ENCODE peak calls at places on chromosomes 3 and 15, in seven cellular contexts. One of them, this sample, is unnamed.

GRCh38 chr3:113912551-113913246 is 35.1 kb upstream of the ZDHHC23 start:
- DNase-seq in right lobe of liver: no peak
- DNase-seq in uterus: peak; percentile 24
- DNase-seq in lower leg skin: no peak
- DNase-seq in Peyer's patch: no peak
- DNase-seq in esophagus squamous epithelium: no peak
- DNase-seq in adrenal gland: peak; percentile 39
- DNase-seq in this sample: no peak

GRCh38 chr15:92000709-92001108 is 147.2 kb downstream of the SLCO3A1 start:
- DNase-seq in uterus: no peak
- DNase-seq in right lobe of liver: no peak
- DNase-seq in Peyer's patch: no peak
- DNase-seq in esophagus squamous epithelium: no peak
- DNase-seq in lower leg skin: no peak
- DNase-seq in adrenal gland: no peak
- DNase-seq in this sample: no peak

GRCh38 chr3:52606373-52607085 is 70.1 kb downstream of the UQCC5 start:
- DNase-seq in esophagus squamous epithelium: no peak
- DNase-seq in adrenal gland: peak; percentile 32
- DNase-seq in lower leg skin: no peak
- DNase-seq in Peyer's patch: no peak
- DNase-seq in right lobe of liver: no peak
- DNase-seq in uterus: no peak
- DNase-seq in this sample: no peak

GRCh38 chr15:91476861-91477260 is 376.6 kb upstream of the SLCO3A1 start:
- DNase-seq in Peyer's patch: no peak
- DNase-seq in esophagus squamous epithelium: no peak
- DNase-seq in lower leg skin: no peak
- DNase-seq in adrenal gland: no peak
- DNase-seq in right lobe of liver: no peak
- DNase-seq in uterus: no peak
- DNase-seq in this sample: no peak

GRCh38 chr3:57158813-57159678 is 6.1 kb downstream of the IL17RD start:
- DNase-seq in right lobe of liver: no peak
- DNase-seq in esophagus squamous epithelium: no peak
- DNase-seq in lower leg skin: no peak
- DNase-seq in uterus: no peak
- DNase-seq in adrenal gland: no peak
- DNase-seq in Peyer's patch: no peak
- DNase-seq in this sample: no peak

GRCh38 chr3:47865192-47865591 is 62.3 kb downstream of the DHX30 start:
- DNase-seq in uterus: no peak
- DNase-seq in adrenal gland: no peak
- DNase-seq in Peyer's patch: no peak
- DNase-seq in right lobe of liver: no peak
- DNase-seq in esophagus squamous epithelium: no peak
- DNase-seq in lower leg skin: no peak
- DNase-seq in this sample: no peak

GRCh38 chr3:27675287-27675686 is 46.8 kb downstream of the EOMES start:
- DNase-seq in esophagus squamous epithelium: no peak
- DNase-seq in right lobe of liver: no peak
- DNase-seq in Peyer's patch: no peak
- DNase-seq in uterus: no peak
- DNase-seq in lower leg skin: no peak
- DNase-seq in adrenal gland: no peak
- DNase-seq in this sample: no peak

GRCh38 chr3:192889694-192890093 is 28.0 kb downstream of the MB21D2 start:
- DNase-seq in Peyer's patch: no peak
- DNase-seq in adrenal gland: no peak
- DNase-seq in esophagus squamous epithelium: no peak
- DNase-seq in lower leg skin: no peak
- DNase-seq in uterus: no peak
- DNase-seq in right lobe of liver: no peak
- DNase-seq in this sample: no peak

GRCh38 chr15:70493376-70493775 is 270.0 kb downstream of the UACA start:
- DNase-seq in Peyer's patch: no peak
- DNase-seq in lower leg skin: no peak
- DNase-seq in esophagus squamous epithelium: no peak
- DNase-seq in uterus: no peak
- DNase-seq in adrenal gland: no peak
- DNase-seq in right lobe of liver: no peak
- DNase-seq in this sample: no peak

GRCh38 chr3:171061749-171062148 is 35.2 kb upstream of the SLC2A2 start:
- DNase-seq in lower leg skin: no peak
- DNase-seq in right lobe of liver: no peak
- DNase-seq in Peyer's patch: no peak
- DNase-seq in adrenal gland: no peak
- DNase-seq in esophagus squamous epithelium: no peak
- DNase-seq in uterus: no peak
- DNase-seq in this sample: no peak

GRCh38 chr3:86990734-86991481 is at the start of gene VGLL3:
- DNase-seq in uterus: peak; percentile 81
- DNase-seq in esophagus squamous epithelium: no peak
- DNase-seq in adrenal gland: peak; percentile 33
- DNase-seq in Peyer's patch: peak; percentile 54
- DNase-seq in lower leg skin: peak; percentile 95
- DNase-seq in right lobe of liver: peak; percentile 60
- DNase-seq in this sample: no peak
- TF ChIP-seq POLR2A in uterus: peak; percentile 13
- TF ChIP-seq POLR2A in esophagus squamous epithelium: no peak
- TF ChIP-seq POLR2A in adrenal gland: no peak
- TF ChIP-seq POLR2A in Peyer's patch: no peak
- TF ChIP-seq POLR2A in lower leg skin: no peak
- TF ChIP-seq POLR2A in right lobe of liver: peak; percentile 17
- TF ChIP-seq POLR2A in this sample: no peak

GRCh38 chr3:154324919-154325318 is 632 bp upstream of the DHX36 start:
- DNase-seq in uterus: no peak
- DNase-seq in lower leg skin: no peak
- DNase-seq in Peyer's patch: no peak
- DNase-seq in right lobe of liver: no peak
- DNase-seq in adrenal gland: no peak
- DNase-seq in esophagus squamous epithelium: no peak
- DNase-seq in this sample: no peak

GRCh38 chr3:154327871-154328270 is 3.6 kb upstream of the DHX36 start:
- DNase-seq in lower leg skin: no peak
- DNase-seq in right lobe of liver: no peak
- DNase-seq in Peyer's patch: no peak
- DNase-seq in adrenal gland: no peak
- DNase-seq in uterus: no peak
- DNase-seq in esophagus squamous epithelium: no peak
- DNase-seq in this sample: no peak

DNA sequence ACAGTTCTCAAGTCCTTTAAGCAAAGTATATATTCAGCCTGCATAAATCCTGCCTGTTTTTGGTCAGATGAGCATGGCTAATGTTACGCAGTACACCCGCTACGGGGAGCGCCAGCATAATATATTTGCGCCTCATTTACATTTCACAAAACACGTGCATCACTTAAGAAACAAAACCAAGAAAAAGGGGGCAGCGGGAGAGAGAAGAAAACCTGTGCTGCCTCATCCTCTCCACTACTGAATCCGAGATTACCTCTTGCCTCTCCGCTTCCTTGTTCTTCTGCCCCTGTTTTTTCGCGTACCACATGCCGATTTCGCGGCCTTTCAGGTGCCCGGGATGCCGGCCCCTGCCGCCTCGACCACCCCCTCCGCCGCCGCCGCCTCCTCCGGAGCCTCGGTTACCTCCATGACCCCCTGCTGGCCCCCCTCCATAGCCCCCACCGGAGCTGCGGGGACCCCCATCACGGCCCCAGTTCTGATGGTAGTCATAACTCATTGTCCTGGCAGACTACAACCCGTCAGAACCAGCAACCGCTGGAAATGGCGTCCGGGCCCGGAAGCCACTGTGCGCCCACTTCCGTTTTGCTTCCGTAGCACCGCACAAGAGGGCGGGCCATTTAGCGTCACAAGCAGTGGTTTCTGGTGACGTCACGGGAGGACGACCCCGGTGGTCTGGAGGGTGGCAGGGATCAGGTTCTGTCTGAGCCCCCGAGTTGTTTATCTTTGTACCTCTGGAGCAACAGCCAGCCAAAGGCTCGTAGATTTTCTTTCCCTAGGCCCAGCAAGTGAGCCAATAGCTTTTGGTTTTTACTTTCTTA is at the start of gene DHX36:
- DNase-seq in esophagus squamous epithelium: peak; percentile 55
- DNase-seq in lower leg skin: peak; percentile 98
- DNase-seq in uterus: peak; percentile 90
- DNase-seq in Peyer's patch: peak; percentile 87
- DNase-seq in right lobe of liver: peak; percentile 89
- DNase-seq in adrenal gland: peak; percentile 88
- DNase-seq in this sample: no peak
- TF ChIP-seq POLR2A in esophagus squamous epithelium: no peak
- TF ChIP-seq POLR2A in lower leg skin: peak; percentile 37
- TF ChIP-seq POLR2A in uterus: no peak
- TF ChIP-seq POLR2A in Peyer's patch: peak; percentile 41
- TF ChIP-seq POLR2A in right lobe of liver: peak; percentile 65
- TF ChIP-seq POLR2A in adrenal gland: peak; percentile 58
- TF ChIP-seq POLR2A in this sample: no peak

DNA sequence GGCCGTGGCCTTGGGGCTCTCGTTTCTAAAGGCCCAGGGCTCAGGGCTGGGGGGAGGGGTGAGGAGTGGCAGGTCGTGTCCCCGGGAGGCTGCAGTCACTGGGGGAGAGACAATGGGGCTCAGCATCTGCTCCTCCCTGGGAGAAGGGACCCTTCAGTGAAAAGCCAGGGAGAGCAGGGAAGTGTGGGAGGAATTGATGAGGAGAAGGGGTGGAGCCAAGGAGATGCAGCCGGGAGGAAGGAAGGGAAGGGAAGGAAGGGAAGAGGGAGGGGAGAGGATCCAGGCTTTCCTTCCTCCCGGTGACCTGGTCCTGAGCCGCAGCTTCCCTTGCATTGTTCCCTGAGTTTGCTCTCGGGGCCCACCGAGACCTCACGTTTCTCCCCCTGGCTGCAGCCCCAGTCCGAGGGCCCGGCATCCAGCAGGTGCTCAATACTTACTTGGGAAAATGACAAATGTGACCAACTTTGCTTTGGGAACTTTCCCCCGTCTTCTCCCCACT is 1.4 kb upstream of the ZNF710 start:
- DNase-seq in lower leg skin: no peak
- DNase-seq in Peyer's patch: no peak
- DNase-seq in right lobe of liver: no peak
- DNase-seq in esophagus squamous epithelium: no peak
- DNase-seq in adrenal gland: no peak
- DNase-seq in uterus: peak; percentile 28
- DNase-seq in this sample: no peak
- TF ChIP-seq POLR2A in lower leg skin: no peak
- TF ChIP-seq POLR2A in Peyer's patch: no peak
- TF ChIP-seq POLR2A in right lobe of liver: no peak
- TF ChIP-seq POLR2A in esophagus squamous epithelium: no peak
- TF ChIP-seq POLR2A in adrenal gland: no peak
- TF ChIP-seq POLR2A in uterus: no peak
- TF ChIP-seq POLR2A in this sample: no peak

GRCh38 chr3:188153949-188154757 is at the start of gene LPP:
- DNase-seq in Peyer's patch: peak; percentile 87
- DNase-seq in right lobe of liver: peak; percentile 92
- DNase-seq in uterus: peak; percentile 75
- DNase-seq in esophagus squamous epithelium: peak; percentile 35
- DNase-seq in lower leg skin: peak; percentile 95
- DNase-seq in adrenal gland: peak; percentile 80
- DNase-seq in this sample: no peak
- TF ChIP-seq POLR2A in Peyer's patch: peak; percentile 50
- TF ChIP-seq POLR2A in right lobe of liver: peak; percentile 76
- TF ChIP-seq POLR2A in uterus: no peak
- TF ChIP-seq POLR2A in esophagus squamous epithelium: no peak
- TF ChIP-seq POLR2A in lower leg skin: no peak
- TF ChIP-seq POLR2A in adrenal gland: peak; percentile 71
- TF ChIP-seq POLR2A in this sample: peak; percentile 25

DNA sequence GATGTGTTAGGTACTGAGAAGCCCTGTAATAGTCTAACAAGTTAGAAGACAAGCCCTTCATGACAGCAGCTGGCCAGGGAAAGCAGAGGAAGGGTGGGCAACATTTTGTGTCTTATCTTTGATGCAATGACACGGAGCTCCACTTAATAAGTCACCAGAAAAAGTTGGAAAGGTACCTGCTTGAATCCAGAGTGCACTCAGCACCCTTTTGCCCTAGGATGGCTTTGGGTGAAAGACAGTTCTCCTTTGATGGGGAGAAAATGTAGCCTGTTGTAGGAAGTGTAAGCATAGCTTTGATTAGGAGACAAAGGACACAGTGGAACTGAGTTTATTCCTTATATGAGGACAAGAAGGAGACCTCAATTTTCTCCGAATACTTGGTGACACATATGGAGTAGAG is 137.0 kb downstream of the ARPP21 start:
- DNase-seq in esophagus squamous epithelium: no peak
- DNase-seq in right lobe of liver: no peak
- DNase-seq in Peyer's patch: no peak
- DNase-seq in adrenal gland: no peak
- DNase-seq in uterus: no peak
- DNase-seq in lower leg skin: no peak
- DNase-seq in this sample: no peak
- TF ChIP-seq POLR2A in esophagus squamous epithelium: no peak
- TF ChIP-seq POLR2A in right lobe of liver: no peak
- TF ChIP-seq POLR2A in Peyer's patch: no peak
- TF ChIP-seq POLR2A in adrenal gland: no peak
- TF ChIP-seq POLR2A in uterus: no peak
- TF ChIP-seq POLR2A in lower leg skin: no peak
- TF ChIP-seq POLR2A in this sample: no peak

This sample was measured in vagina.